ENCODE peak calls at places on chromosome 5, in five cellular contexts. P is cardiac fibroblast, B is pancreas, W is transverse colon, L is omental fat pad. G is an unnamed sample.

GRCh38 chr5:95816341-95816740 is 6.2 kb downstream of the GLRX start:
- DNase-seq in P (no peak), W (no peak), L (no peak), B (no peak), G (no peak)

GRCh38 chr5:74105126-74105780 is 479.3 kb downstream of the ARHGEF28 start:
- DNase-seq in P (peak), B (peak), W (peak), L (no peak), G (no peak)

GRCh38 chr5:116289276-116289675 is 204.5 kb downstream of the COMMD10 start:
- DNase-seq in L (no peak), B (no peak), W (no peak), P (no peak), G (no peak)

GRCh38 chr5:37665272-37665671 is 174.6 kb downstream of the GDNF start:
- DNase-seq in B (no peak), L (no peak), P (peak), W (no peak), G (no peak)

GRCh38 chr5:107868994-107869393 is 198.3 kb upstream of the EFNA5 start:
- DNase-seq in B (no peak), L (no peak), P (no peak), W (no peak), G (no peak)

GRCh38 chr5:155069961-155070360 is 56.4 kb downstream of the KIF4B start:
- DNase-seq in W (no peak), P (no peak), B (no peak), L (no peak), G (no peak)

GRCh38 chr5:82938901-82939300 is 138.3 kb downstream of the TMEM167A start:
- DNase-seq in L (no peak), W (no peak), P (no peak), B (no peak), G (no peak)

GRCh38 chr5:43620944-43621505 is 18.0 kb downstream of the NNT start:
- DNase-seq in B (no peak), L (no peak), W (no peak), P (no peak), G (no peak)

GRCh38 chr5:150488519-150489357 is 19.2 kb upstream of the NDST1 start:
- DNase-seq in B (peak), L (no peak), P (peak), W (peak), G (no peak)

GRCh38 chr5:154479160-154479943 is 1.3 kb upstream of the HAND1 start:
- DNase-seq in P (no peak), B (no peak), L (no peak), W (no peak), G (no peak)

GRCh38 chr5:100758780-100759179 is 144.3 kb downstream of the ST8SIA4 start:
- DNase-seq in W (no peak), L (no peak), B (no peak), P (no peak), G (no peak)

GRCh38 chr5:39943811-39944210 is 519.0 kb upstream of the DAB2 start:
- DNase-seq in L (no peak), B (no peak), W (no peak), P (peak), G (no peak)

GRCh38 chr5:54273715-54274114 is 36.7 kb downstream of the ARL15 start:
- DNase-seq in B (no peak), L (no peak), P (no peak), W (no peak), G (no peak)

GRCh38 chr5:156802501-156802900 is 47.6 kb upstream of the PPP1R2B start:
- DNase-seq in W (no peak), B (no peak), P (no peak), L (no peak), G (no peak)

GRCh38 chr5:54820346-54820745 is 165.0 kb downstream of the ESM1 start:
- DNase-seq in P (no peak), L (no peak), B (no peak), W (no peak), G (no peak)

GRCh38 chr5:93249651-93250289 is 331.2 kb downstream of the NR2F1-AS1 start:
- DNase-seq in L (no peak), W (no peak), B (no peak), P (peak), G (peak)

DNA sequence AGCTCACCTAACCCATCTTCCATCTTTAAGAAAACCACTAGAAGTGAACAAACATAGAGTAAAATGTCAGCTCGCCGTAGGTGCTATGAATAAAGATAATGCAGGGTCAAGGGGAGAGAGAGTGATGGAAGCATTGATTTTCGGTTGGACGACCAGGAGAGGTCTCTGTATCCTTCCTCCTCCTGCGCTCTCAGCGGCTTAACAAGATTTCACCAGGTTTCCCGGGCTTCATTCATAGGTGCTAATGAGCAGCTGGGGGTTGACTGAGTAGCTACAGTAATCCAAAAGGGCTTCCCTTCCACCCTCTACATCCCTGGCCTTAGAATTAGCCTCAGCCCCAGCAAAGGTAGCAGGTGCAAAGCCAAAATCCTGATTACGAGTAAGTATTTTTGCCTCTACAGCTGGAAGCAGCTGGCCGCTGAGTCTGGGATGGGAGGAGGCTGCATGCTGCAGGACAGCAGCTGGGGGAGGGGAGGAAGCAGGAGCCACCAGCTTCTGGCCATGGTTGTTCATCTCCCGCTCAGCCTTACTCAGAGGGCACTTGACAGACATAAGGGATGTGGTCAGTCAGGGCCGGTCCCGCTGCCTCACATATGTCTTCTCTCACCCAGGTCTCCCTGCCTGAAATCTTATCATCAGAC is 112.0 kb upstream of the IL12B start:
- DNase-seq in W (no peak), B (no peak), P (no peak), L (no peak), G (no peak)
- TF ChIP-seq CTCF in W (no peak), B (no peak), P (no peak), L (no peak), G (no peak)

DNA sequence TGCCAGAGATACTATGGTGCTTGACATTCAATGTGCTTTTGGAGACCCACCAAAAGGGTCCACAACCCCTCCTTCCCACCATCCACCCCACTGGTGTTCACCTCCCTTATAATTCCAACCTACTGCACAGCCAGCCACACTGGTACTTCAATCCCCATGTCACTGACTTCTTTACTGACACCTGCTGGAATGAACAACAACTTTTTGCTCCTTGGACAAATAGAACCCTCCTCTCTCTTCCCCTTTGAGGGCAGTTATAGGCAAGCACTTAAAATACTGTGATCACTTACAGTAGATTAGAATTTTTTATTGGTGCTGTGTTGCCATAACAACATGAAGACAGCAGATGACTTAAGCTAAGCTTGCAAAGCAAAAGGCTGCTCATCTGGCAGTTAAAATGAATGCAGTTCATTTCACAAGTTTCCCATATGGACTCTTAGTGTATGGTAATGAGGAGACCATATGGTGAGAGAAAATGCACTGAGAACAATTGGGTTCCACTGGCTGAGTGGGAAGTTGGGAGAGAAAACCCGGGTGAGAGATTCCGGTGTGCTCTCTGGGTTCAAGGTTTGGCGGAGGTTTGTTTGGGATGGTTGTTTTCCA is 374.4 kb downstream of the EBF1 start:
- DNase-seq in P (no peak), W (no peak), B (no peak), L (no peak), G (no peak)
- TF ChIP-seq CTCF in P (no peak), W (no peak), B (no peak), L (no peak), G (peak)

GRCh38 chr5:66498791-66499207 is 97.4 kb upstream of the MAST4 start:
- DNase-seq in B (no peak), L (no peak), W (no peak), P (peak), G (no peak)

DNA sequence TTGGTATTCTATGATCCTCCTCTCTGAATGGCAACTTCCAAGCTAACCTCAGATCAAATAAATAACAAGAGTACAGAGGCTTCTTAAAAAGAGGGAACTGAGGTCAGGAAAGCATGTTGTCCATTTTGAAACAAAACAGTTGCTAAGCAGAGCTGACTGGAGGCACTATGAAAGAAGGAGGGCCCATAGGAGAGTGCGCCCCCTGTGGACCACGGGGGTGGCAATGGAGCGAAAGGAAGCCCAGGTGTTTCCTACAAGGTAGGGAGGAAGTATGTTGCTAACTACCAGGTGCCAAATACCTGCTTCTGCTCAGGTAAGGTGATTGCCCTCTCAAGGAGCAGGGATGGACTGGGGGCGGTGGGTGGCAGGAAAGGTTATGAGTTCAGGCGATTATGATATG is 101.8 kb upstream of the MAST4 start:
- DNase-seq in L (no peak), W (no peak), B (no peak), P (no peak), G (no peak)
- TF ChIP-seq CTCF in L (no peak), W (no peak), B (no peak), P (no peak), G (peak)

DNA sequence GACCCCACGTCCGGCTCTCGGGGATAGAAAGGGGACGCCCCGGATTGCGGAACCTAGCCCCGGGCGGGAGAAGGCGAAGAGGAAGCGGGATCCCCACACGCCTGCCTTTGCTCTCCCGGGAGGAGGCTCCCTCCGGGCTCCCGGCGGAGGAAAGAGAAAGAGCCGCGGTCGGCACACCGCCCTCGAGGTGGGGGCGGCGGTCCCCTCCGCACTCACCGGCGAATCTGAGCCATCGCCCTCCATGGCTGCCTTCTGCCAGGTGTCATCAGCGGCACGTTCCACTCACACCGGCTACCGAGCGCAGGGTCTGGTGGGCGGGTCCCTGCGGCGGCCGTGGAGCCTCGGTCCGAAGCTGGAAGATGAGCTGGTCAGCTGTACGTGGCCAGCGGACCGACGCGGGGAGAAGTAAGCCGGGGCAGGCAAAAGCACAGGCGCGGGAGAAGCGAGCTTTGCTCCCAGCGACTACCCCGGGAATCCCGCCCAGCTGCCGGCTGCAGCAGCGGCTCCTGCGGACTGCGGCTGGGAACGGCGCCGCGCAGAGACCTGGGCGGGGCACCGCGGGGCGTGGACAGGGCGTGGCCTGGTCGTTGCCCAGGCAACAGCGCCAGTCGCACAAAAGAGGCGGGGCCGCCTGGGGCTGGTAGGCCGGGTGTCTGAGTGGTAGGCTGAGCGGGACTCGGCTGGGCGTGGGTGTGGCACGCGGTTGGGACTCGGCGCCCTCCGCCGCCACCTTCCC is at the start of gene TRIM36:
- DNase-seq in L (peak), P (peak), W (peak), B (peak), G (peak)
- TF ChIP-seq CTCF in L (no peak), P (no peak), W (no peak), B (no peak), G (no peak)

GRCh38 chr5:103385722-103386121 is 127.2 kb downstream of the MACIR start:
- DNase-seq in L (no peak), W (no peak), B (no peak), P (no peak), G (no peak)
- TF ChIP-seq CTCF in L (no peak), W (no peak), B (no peak), P (no peak), G (no peak)

GRCh38 chr5:26329562-26330189 is 708.7 kb downstream of the CDH9 start:
- DNase-seq in L (no peak), P (no peak), W (no peak), B (no peak), G (no peak)
- TF ChIP-seq CTCF in L (no peak), P (peak), W (no peak), B (no peak), G (peak)

GRCh38 chr5:139091439-139092156 is 106.6 kb downstream of the SIL1 start:
- DNase-seq in P (peak), B (no peak), L (no peak), W (peak), G (no peak)
- TF ChIP-seq CTCF in P (no peak), B (no peak), L (no peak), W (peak), G (no peak)

GRCh38 chr5:132410451-132411381 is 41.2 kb downstream of the SLC22A5 start:
- DNase-seq in L (no peak), W (peak), B (peak), P (peak), G (peak)
- TF ChIP-seq CTCF in L (no peak), W (peak), B (peak), P (peak), G (peak)

DNA sequence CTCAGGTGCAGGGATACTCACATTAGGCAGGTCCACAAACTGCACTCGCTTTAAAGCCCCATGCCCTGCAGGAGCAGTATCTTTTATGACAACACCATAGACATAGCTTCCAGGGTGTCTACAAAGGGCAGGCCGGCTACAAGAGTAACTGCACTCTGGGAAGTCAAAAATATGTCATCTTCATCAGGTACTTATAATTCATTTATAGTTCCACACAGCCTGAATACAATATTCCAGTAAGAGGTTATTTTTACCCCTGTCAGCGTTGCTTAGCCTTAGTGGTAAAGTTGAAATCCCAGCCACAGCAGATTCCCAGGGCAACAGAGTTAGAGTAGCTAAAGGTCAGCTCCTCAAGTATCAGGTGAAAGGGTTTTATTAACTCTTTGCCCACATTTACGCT is 82.3 kb upstream of the ITGA2 start:
- DNase-seq in P (no peak), B (no peak), W (no peak), L (no peak), G (no peak)
- TF ChIP-seq CTCF in P (no peak), B (no peak), W (no peak), L (no peak), G (no peak)